ENCODE peak calls at places on chromosomes 3 and 15, in eight cellular contexts. F is ascending aorta; V is CD4-positive, alpha-beta memory T cell; N is OCI-LY7; J is A549; Z is H9; T is effector memory CD4-positive, alpha-beta T cell; K is CD4-positive, CD25-positive, alpha-beta regulatory T cell. L is an unnamed sample. For H3K9me3, the result is how much of the 10 kb centered on the place peaks cover.

GRCh38 chr3:182565916-182566524 is 227.3 kb upstream of the ATP11B start:
- DNase-seq in T (no peak), K (no peak), F (no peak), Z (no peak), N (no peak), J (no peak), V (no peak), L (no peak)

GRCh38 chr3:194661374-194661773 is 10.6 kb downstream of the LSG1 start:
- DNase-seq in T (no peak), N (no peak), J (no peak), K (peak), F (no peak), V (no peak), Z (no peak), L (no peak)

GRCh38 chr3:138172625-138173024 is 2.1 kb downstream of the DBR1 start:
- DNase-seq in V (no peak), F (no peak), T (no peak), Z (no peak), K (no peak), N (peak), J (no peak), L (no peak)

GRCh38 chr3:77203876-77204275 is 164.0 kb downstream of the ROBO2 start:
- DNase-seq in V (no peak), K (no peak), Z (no peak), N (no peak), J (no peak), F (no peak), T (no peak), L (no peak)

GRCh38 chr3:34237946-34238345 is 439.5 kb downstream of the PDCD6IP start:
- DNase-seq in T (no peak), V (no peak), N (no peak), K (no peak), Z (no peak), J (no peak), F (no peak), L (no peak)

GRCh38 chr3:177229791-177230190 is 32.5 kb upstream of the TBL1XR1 start:
- DNase-seq in K (no peak), N (no peak), F (no peak), V (no peak), Z (no peak), J (no peak), T (no peak), L (no peak)

GRCh38 chr3:48428863-48429415 is 947 bp downstream of the PLXNB1 start:
- DNase-seq in F (no peak), T (peak), N (no peak), Z (peak), J (no peak), K (no peak), V (no peak), L (no peak)

GRCh38 chr3:79019137-79019923 is 748.5 kb downstream of the ROBO1 start:
- DNase-seq in F (peak), Z (peak), J (peak), T (no peak), V (no peak), N (no peak), K (peak), L (no peak)

GRCh38 chr15:56146756-56147155 is 96.9 kb downstream of the RFX7 start:
- DNase-seq in T (no peak), K (no peak), V (no peak), F (no peak), Z (no peak), N (no peak), J (no peak), L (no peak)

GRCh38 chr15:45242289-45242688 is 9.7 kb upstream of the SLC28A2 start:
- DNase-seq in T (no peak), Z (no peak), V (peak), K (peak), F (no peak), N (peak), J (peak), L (no peak)
- H3K9me3 ChIP-seq in T (under half), Z (under half), V (under half), K (half or more), F (under half), N (under half), J (under half), L (under half)

GRCh38 chr15:23602124-23602523 is 36.6 kb downstream of the MKRN3 start:
- DNase-seq in V (no peak), F (no peak), J (no peak), N (no peak), Z (no peak), T (no peak), K (no peak), L (no peak)

DNA sequence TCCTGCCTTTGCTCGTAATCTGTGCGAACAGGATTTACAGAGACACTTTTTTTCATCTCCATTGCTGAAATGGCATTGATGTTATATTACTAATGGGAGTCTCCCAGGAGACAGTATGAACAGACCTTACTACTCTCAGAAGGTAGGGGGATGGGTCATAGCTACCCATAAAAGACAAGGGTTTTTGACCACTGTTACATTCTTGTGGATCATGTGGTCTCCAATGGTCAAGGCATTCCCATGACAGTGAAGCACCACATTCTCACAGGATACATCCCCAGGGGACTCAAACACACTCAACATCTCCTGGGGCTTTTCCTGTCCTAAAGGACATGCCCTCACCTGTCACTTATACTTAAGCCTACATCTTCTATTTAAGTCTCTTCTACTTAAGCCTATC is 40.8 kb downstream of the MKRN3 start:
- DNase-seq in N (no peak), T (no peak), J (no peak), Z (no peak), K (no peak), F (no peak), V (no peak), L (no peak)
- H3K9me3 ChIP-seq in N (under half), T (under half), J (under half), Z (half or more), K (under half), F (under half), V (under half), L (under half)

DNA sequence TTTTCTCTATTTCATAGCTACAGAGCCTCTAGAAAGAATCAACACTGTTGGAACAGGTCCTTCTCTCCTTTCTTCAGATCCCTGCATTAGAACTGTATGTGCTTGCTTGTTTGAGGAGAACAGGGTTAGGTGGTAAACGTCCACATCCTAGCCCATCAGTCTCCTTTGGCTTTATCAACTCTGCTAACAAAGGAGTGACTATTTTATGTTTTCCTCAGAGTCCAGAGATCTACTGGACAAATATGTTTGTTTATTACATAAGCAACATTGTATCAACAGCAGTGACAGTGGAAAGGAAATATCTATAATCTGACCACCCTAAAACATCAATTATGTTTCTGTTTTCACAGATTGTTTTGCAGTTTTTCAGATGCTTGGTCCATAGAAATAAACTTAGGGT is 39.6 kb downstream of the CMSS1 start:
- DNase-seq in Z (no peak), F (no peak), T (no peak), K (no peak), N (no peak), J (no peak), V (no peak), L (no peak)
- H3K9me3 ChIP-seq in Z (under half), F (under half), T (under half), K (under half), N (under half), J (under half), V (under half), L (under half)

GRCh38 chr3:155243512-155243921 is 50.0 kb downstream of the STRIT1 start:
- DNase-seq in Z (no peak), V (no peak), F (no peak), J (no peak), T (no peak), N (no peak), K (no peak), L (no peak)
- H3K9me3 ChIP-seq in Z (under half), V (under half), F (under half), J (under half), T (under half), N (under half), K (under half), L (under half)

DNA sequence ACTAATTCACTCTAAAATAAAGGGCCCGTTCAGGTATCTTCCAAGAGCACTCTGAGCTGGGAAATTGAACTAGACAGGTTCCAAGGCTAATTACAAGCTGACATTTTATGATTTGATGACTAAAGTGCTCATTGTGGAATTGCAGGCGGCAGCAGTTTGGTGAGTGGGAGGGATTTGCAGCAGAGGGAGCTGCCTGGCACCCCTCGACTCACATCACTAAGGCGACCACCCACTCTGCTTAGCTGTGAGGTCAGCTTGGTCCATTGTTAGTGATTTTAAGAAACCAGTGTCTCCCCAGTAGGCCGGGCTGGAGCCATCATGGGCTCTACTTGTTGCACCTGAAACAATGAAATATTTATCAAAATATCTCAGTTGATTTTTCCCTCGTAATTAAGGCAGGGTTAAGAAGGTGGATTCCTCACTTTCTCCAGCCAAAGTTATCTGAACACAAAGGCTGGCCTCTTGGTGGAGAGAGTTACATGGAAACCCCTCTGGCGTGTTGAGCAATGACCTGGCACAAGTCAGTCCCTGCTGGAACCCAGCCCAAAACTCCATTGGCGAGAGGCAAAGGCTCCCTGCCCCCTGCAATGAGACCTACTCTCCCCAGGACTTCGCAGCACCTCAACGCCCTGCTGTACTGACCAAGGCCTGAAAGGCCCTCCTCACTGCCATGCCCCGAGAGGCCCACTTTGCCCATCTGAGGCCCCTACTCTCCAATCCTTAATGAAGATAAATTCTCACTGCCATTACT is 65.0 kb upstream of the ATP2B2 start:
- DNase-seq in F (no peak), T (no peak), N (no peak), J (no peak), K (no peak), V (no peak), Z (no peak), L (no peak)
- H3K9me3 ChIP-seq in F (under half), T (under half), N (under half), J (under half), K (under half), V (under half), Z (under half), L (under half)

DNA sequence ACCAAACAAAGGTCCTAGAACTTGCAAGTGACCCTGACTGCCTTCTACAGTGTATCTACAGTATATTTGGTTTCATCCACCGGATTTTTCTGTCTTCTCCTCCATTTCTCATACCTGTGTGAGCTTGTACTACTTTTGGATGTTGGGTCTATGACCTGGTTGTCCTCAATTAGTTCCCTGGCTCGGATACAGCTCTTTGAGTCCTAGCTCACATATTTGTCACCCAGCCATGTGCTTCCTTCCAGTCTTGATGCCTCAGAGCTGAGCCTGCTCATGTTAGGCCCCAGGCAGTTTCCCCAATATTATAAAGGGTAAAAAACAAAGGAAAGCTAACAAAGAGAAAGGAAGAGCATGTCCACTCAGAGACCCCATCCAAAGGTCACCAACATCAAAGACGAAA is 28.2 kb downstream of the ZNF385D start:
- DNase-seq in J (no peak), T (no peak), V (no peak), K (no peak), N (no peak), Z (no peak), F (no peak), L (no peak)
- H3K9me3 ChIP-seq in J (under half), T (under half), V (under half), K (under half), N (under half), Z (under half), F (under half), L (under half)

GRCh38 chr15:24678485-24678884 is 2.9 kb downstream of the NPAP1 start:
- DNase-seq in N (no peak), K (no peak), V (no peak), F (no peak), T (no peak), J (peak), Z (no peak), L (no peak)
- H3K9me3 ChIP-seq in N (under half), K (under half), V (under half), F (under half), T (under half), J (under half), Z (under half), L (under half)

GRCh38 chr3:191131305-191131704 is 67.7 kb upstream of the OSTN start:
- DNase-seq in K (no peak), Z (no peak), F (no peak), V (no peak), N (no peak), T (no peak), J (no peak), L (no peak)
- H3K9me3 ChIP-seq in K (under half), Z (under half), F (under half), V (under half), N (under half), T (under half), J (under half), L (under half)

DNA sequence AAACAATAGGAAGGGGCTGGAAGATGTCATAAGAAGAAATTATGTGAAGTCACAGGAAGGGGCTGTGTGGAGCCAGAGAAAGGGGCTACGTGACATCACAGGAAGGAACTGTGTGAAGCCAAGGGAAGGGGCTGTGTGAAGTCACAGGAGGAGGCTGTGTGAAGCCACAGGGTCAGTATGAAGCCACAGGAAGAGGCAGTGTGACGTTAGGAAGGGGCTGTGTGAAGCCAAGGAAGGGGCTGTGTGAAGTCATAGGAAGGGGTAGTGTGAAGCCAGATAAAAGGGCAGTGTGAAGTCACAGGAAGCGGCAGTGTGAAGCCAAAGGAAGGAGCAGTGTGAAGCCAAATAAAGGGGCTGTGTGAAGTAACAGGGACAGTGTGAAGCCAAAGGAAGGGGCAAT is 32.5 kb downstream of the GASK1A start:
- DNase-seq in F (no peak), Z (no peak), J (no peak), K (no peak), T (no peak), N (no peak), V (no peak), L (no peak)
- H3K9me3 ChIP-seq in F (under half), Z (under half), J (under half), K (under half), T (under half), N (under half), V (under half), L (under half)

DNA sequence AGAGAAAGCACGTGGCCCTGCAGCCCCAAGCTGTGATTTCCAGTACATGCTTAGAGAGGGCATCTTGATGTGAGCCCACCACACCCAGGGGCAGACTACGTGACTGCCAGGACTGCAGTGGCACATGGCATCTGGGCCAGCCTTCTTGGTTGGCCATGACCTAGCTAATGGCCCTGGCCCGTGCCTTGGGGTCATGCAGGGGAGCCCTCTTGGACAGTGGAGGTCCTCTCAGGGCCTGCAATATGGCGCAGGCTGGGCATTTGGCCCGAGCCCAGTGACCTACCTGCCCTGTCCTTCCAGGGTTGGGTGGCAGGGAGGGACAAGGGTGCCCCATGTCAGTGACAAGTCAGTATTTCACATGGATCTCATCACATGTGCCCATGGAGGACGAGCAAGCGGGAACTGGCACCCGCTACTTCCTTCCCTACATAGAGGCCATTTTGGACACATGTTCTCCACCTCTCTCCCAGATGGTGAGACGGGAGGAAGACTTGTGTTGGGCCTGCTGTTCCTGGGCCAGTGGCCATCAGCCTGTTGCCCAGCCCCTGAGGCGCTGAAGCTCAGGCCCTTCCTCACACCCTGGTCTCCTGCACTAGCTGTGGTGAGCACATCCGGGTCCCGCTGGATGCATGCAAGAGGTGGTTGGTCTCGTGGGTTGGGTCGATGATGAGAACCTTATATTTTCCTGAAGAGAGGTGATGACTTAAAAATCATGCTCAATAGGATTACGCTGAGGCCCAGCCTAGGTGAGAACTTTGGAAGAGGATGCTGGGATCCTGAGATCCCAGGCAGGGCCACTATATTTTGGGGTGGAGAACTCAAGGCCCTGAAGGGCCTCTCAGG is 195.6 kb downstream of the UBE3A start:
- DNase-seq in V (no peak), J (no peak), F (no peak), T (no peak), N (no peak), Z (peak), K (no peak), L (no peak)
- H3K9me3 ChIP-seq in V (under half), J (under half), F (under half), T (under half), N (under half), Z (under half), K (half or more), L (under half)